ENCODE peak calls at places on chromosomes 4 and X, in eight cellular contexts. C, S, N, M, I, R, W and A are unnamed samples.
A peak's percentile ranks its signal among the peaks of the same experiment; 100 is the strongest.

GRCh38 chr4:97395980-97396562 is 747.2 kb downstream of the STPG2 start:
- DNase-seq in R (no peak), S (no peak), M (peak; percentile 23), W (no peak), C (no peak), I (no peak), N (no peak), A (no peak)

GRCh38 chr4:76011700-76012387 is 4.5 kb upstream of the CXCL9 start:
- DNase-seq in N (no peak), R (no peak), I (peak; percentile 77), W (no peak), S (no peak), C (no peak), M (peak; percentile 36), A (no peak)

GRCh38 chr4:2047781-2048581 is 11.1 kb upstream of the NAT8L start:
- DNase-seq in R (no peak), C (no peak), I (no peak), N (peak; percentile 68), S (no peak), M (no peak), W (no peak), A (no peak)

GRCh38 chr4:108166441-108167315 is 2.1 kb downstream of the LEF1 start:
- DNase-seq in S (no peak), W (no peak), N (no peak), I (peak; percentile 69), C (no peak), R (no peak), M (peak; percentile 85), A (peak; percentile 83)

GRCh38 chr4:85717847-85718246 is 242.9 kb downstream of the ARHGAP24 start:
- DNase-seq in R (no peak), M (no peak), I (no peak), C (no peak), S (no peak), N (no peak), W (no peak), A (no peak)

GRCh38 chrX:10856797-10857196 is 236.4 kb upstream of the MID1 start:
- DNase-seq in I (no peak), S (no peak), W (no peak), M (no peak), N (no peak), C (no peak), R (no peak), A (no peak)

GRCh38 chr4:166493828-166494432 is 620.9 kb downstream of the TLL1 start:
- DNase-seq in I (no peak), M (no peak), R (no peak), S (no peak), N (no peak), C (no peak), W (no peak), A (no peak)

GRCh38 chrX:153580700-153581386 is 18.1 kb downstream of the CCNQ start:
- DNase-seq in I (no peak), W (no peak), C (no peak), S (no peak), M (peak; percentile 33), N (no peak), R (no peak), A (no peak)

GRCh38 chr4:118352843-118353373 is at the start of gene PRSS12:
- DNase-seq in M (peak; percentile 87), R (peak; percentile 32), N (no peak), C (peak; percentile 28), S (peak; percentile 64), W (no peak), I (peak; percentile 90), A (peak; percentile 72)

DNA sequence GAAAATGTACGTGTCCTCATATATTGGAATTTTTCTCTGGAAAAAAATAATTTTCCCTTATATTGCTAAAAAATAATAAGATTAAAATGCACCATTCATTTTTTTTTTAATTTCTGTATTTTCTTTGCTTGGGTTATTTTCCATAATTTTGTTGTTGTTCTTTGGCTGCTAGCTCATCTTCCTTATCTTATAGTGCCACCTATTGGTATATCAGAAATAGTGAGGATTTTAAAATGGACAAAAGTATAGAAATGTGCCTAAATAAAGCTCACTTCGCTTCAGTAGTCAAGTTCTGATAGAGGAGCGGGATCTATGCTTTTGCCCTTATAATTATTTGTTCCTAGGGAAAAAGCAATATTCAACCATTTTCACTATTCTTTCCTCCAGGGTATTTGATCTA is 134.8 kb downstream of the NAP1L3 start:
- DNase-seq in R (no peak), W (no peak), C (no peak), M (no peak), S (no peak), I (peak; percentile 9), N (no peak), A (no peak)
- TF ChIP-seq CTCF in R (no peak), W (no peak), C (peak; percentile 11), M (peak; percentile 86), S (no peak), I (peak; percentile 38), N (no peak), A (no peak)

GRCh38 chrX:108701633-108702032 is 34.7 kb downstream of the IRS4 start:
- DNase-seq in M (no peak), N (no peak), C (no peak), I (no peak), W (no peak), R (no peak), S (no peak), A (no peak)

GRCh38 chrX:108704839-108705238 is 31.5 kb downstream of the IRS4 start:
- DNase-seq in C (no peak), W (no peak), N (no peak), M (no peak), R (no peak), S (no peak), I (no peak), A (no peak)

GRCh38 chrX:108696690-108697089 is 39.7 kb downstream of the IRS4 start:
- DNase-seq in S (no peak), R (no peak), W (no peak), M (no peak), N (no peak), I (no peak), C (no peak), A (no peak)

GRCh38 chrX:108699368-108699767 is 37.0 kb downstream of the IRS4 start:
- DNase-seq in C (no peak), N (no peak), W (no peak), S (no peak), M (peak; percentile 54), R (no peak), I (peak; percentile 7), A (no peak)
- TF ChIP-seq CTCF in C (peak; percentile 29), N (no peak), W (no peak), S (no peak), M (peak; percentile 66), R (no peak), I (peak; percentile 44), A (no peak)

GRCh38 chrX:50618788-50619558 is 148.3 kb upstream of the DGKK start:
- DNase-seq in I (no peak), R (no peak), M (peak; percentile 15), W (no peak), S (no peak), N (no peak), C (no peak), A (no peak)
- TF ChIP-seq CTCF in I (no peak), R (no peak), M (no peak), W (no peak), S (no peak), N (no peak), C (no peak), A (no peak)

DNA sequence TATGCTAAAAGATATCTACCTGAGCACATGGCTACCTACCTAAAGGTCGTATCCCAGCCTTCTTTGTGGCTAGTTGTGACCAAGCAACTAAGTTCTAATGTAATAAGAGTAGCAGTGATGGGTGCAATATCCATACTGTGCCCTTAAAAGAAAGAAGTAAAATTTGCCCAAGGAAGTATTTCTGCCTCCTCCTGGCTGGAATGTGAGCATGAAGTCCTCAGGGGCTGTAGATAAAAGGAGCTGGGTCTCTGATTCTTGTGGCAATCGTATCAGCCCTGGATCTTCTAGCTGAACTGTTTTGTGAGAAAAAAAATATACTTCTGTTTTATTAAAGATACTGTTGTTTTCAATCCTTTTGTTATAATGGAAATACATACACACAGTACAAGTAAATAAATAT is 217.4 kb downstream of the GPAT3 start:
- DNase-seq in W (no peak), C (no peak), N (no peak), M (peak; percentile 4), S (no peak), R (no peak), I (no peak), A (no peak)
- TF ChIP-seq CTCF in W (no peak), C (no peak), N (no peak), M (peak; percentile 35), S (no peak), R (no peak), I (no peak), A (no peak)

GRCh38 chrX:74461384-74461783 is 40.1 kb downstream of the SLC16A2 start:
- DNase-seq in S (no peak), N (no peak), W (no peak), I (no peak), C (no peak), M (peak; percentile 2), R (no peak), A (no peak)
- TF ChIP-seq CTCF in S (no peak), N (no peak), W (no peak), I (no peak), C (no peak), M (no peak), R (no peak), A (no peak)

GRCh38 chr4:184267206-184267608 is 49.5 kb upstream of the ENPP6 start:
- DNase-seq in R (no peak), M (no peak), N (no peak), C (no peak), I (no peak), W (no peak), S (no peak), A (no peak)
- TF ChIP-seq CTCF in R (no peak), M (no peak), N (no peak), C (no peak), I (no peak), W (no peak), S (no peak), A (no peak)

DNA sequence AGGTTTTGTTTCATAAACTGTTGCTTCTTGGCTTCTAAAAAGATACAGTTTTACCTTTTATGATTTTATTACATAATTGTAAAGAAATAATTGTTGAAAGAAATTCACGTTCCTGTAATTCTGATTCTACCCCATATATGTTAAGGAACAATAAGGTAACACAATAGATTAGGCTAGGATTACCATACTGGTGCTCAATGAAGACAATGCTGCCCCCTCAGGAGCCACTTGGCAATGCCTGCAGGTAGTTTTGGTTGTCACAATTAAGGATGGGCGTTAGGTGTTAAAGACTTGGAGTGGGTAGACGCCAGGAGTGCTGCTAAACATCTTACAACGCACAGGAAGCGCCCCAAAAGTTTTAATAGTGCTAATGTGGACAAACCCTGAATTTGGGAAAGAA is 133.2 kb downstream of the NLGN4X start:
- DNase-seq in N (no peak), W (no peak), R (no peak), M (peak; percentile 36), S (no peak), I (no peak), C (no peak), A (peak; percentile 1)
- TF ChIP-seq CTCF in N (no peak), W (no peak), R (no peak), M (peak; percentile 46), S (no peak), I (peak; percentile 17), C (no peak), A (no peak)